ENCODE peak calls at places on chromosome 12, in seven cellular contexts. One of them, this sample, is unnamed.

GRCh38 chr12:102061096-102061555 is 665 bp downstream of the WASHC3 start:
- DNase-seq in HCT116: no peak
- DNase-seq in SK-N-SH: no peak
- DNase-seq in body of pancreas: no peak
- DNase-seq in left lung: no peak
- DNase-seq in lung: no peak
- DNase-seq in naive thymus-derived CD4-positive, alpha-beta T cell: no peak
- DNase-seq in this sample: no peak

GRCh38 chr12:49293056-49293956 is 1.6 kb upstream of the PRPH start:
- DNase-seq in left lung: no peak
- DNase-seq in naive thymus-derived CD4-positive, alpha-beta T cell: no peak
- DNase-seq in HCT116: no peak
- DNase-seq in lung: no peak
- DNase-seq in body of pancreas: no peak
- DNase-seq in SK-N-SH: peak; percentile 73
- DNase-seq in this sample: no peak

GRCh38 chr12:94174576-94174975 is 26.2 kb downstream of the PLXNC1 start:
- DNase-seq in HCT116: no peak
- DNase-seq in SK-N-SH: no peak
- DNase-seq in left lung: peak; percentile 78
- DNase-seq in lung: no peak
- DNase-seq in naive thymus-derived CD4-positive, alpha-beta T cell: no peak
- DNase-seq in body of pancreas: no peak
- DNase-seq in this sample: no peak

GRCh38 chr12:112839386-112839972 is 47.9 kb downstream of the RPH3A start:
- DNase-seq in left lung: no peak
- DNase-seq in naive thymus-derived CD4-positive, alpha-beta T cell: no peak
- DNase-seq in SK-N-SH: no peak
- DNase-seq in HCT116: no peak
- DNase-seq in lung: no peak
- DNase-seq in body of pancreas: no peak
- DNase-seq in this sample: peak; percentile 68

GRCh38 chr12:28998662-28999120 is 150.4 kb upstream of the FAR2 start:
- DNase-seq in body of pancreas: no peak
- DNase-seq in SK-N-SH: peak; percentile 23
- DNase-seq in lung: no peak
- DNase-seq in left lung: peak; percentile 37
- DNase-seq in naive thymus-derived CD4-positive, alpha-beta T cell: no peak
- DNase-seq in HCT116: no peak
- DNase-seq in this sample: no peak

GRCh38 chr12:130925616-130926015 is 28.1 kb upstream of the ADGRD1 start:
- DNase-seq in left lung: no peak
- DNase-seq in lung: no peak
- DNase-seq in SK-N-SH: no peak
- DNase-seq in body of pancreas: no peak
- DNase-seq in naive thymus-derived CD4-positive, alpha-beta T cell: no peak
- DNase-seq in HCT116: no peak
- DNase-seq in this sample: no peak

GRCh38 chr12:133081408-133081806 is 684 bp downstream of the ZNF140 start:
- DNase-seq in left lung: no peak
- DNase-seq in naive thymus-derived CD4-positive, alpha-beta T cell: no peak
- DNase-seq in body of pancreas: peak; percentile 28
- DNase-seq in lung: peak; percentile 31
- DNase-seq in HCT116: no peak
- DNase-seq in SK-N-SH: no peak
- DNase-seq in this sample: no peak

GRCh38 chr12:65765436-65765813 is 58.9 kb upstream of the HMGA2 start:
- DNase-seq in left lung: no peak
- DNase-seq in naive thymus-derived CD4-positive, alpha-beta T cell: no peak
- DNase-seq in lung: no peak
- DNase-seq in body of pancreas: no peak
- DNase-seq in HCT116: peak; percentile 71
- DNase-seq in SK-N-SH: no peak
- DNase-seq in this sample: no peak

GRCh38 chr12:89379100-89379838 is 27.0 kb upstream of the DUSP6 start:
- DNase-seq in HCT116: no peak
- DNase-seq in naive thymus-derived CD4-positive, alpha-beta T cell: no peak
- DNase-seq in body of pancreas: no peak
- DNase-seq in lung: no peak
- DNase-seq in SK-N-SH: no peak
- DNase-seq in left lung: no peak
- DNase-seq in this sample: no peak

GRCh38 chr12:54356951-54357356 is 7.3 kb downstream of the GPR84 start:
- DNase-seq in SK-N-SH: no peak
- DNase-seq in body of pancreas: no peak
- DNase-seq in left lung: no peak
- DNase-seq in HCT116: no peak
- DNase-seq in naive thymus-derived CD4-positive, alpha-beta T cell: no peak
- DNase-seq in lung: no peak
- DNase-seq in this sample: no peak

GRCh38 chr12:57734586-57734985 is 4.0 kb downstream of the AGAP2 start:
- DNase-seq in left lung: no peak
- DNase-seq in naive thymus-derived CD4-positive, alpha-beta T cell: no peak
- DNase-seq in SK-N-SH: no peak
- DNase-seq in HCT116: no peak
- DNase-seq in lung: no peak
- DNase-seq in body of pancreas: no peak
- DNase-seq in this sample: no peak

GRCh38 chr12:55970775-55971174 is 3.1 kb upstream of the RAB5B start:
- DNase-seq in SK-N-SH: no peak
- DNase-seq in lung: no peak
- DNase-seq in left lung: no peak
- DNase-seq in naive thymus-derived CD4-positive, alpha-beta T cell: no peak
- DNase-seq in body of pancreas: no peak
- DNase-seq in HCT116: no peak
- DNase-seq in this sample: no peak

GRCh38 chr12:108690799-108691153 is 40.5 kb downstream of the CORO1C start:
- DNase-seq in SK-N-SH: no peak
- DNase-seq in lung: no peak
- DNase-seq in left lung: no peak
- DNase-seq in naive thymus-derived CD4-positive, alpha-beta T cell: no peak
- DNase-seq in body of pancreas: no peak
- DNase-seq in HCT116: no peak
- DNase-seq in this sample: no peak

GRCh38 chr12:26274441-26275312 is 79.3 kb downstream of the SSPN start:
- DNase-seq in left lung: peak; percentile 87
- DNase-seq in body of pancreas: peak; percentile 75
- DNase-seq in HCT116: peak; percentile 71
- DNase-seq in naive thymus-derived CD4-positive, alpha-beta T cell: no peak
- DNase-seq in lung: peak; percentile 88
- DNase-seq in SK-N-SH: peak; percentile 17
- DNase-seq in this sample: peak; percentile 99

GRCh38 chr12:30968211-30968610 is 41.7 kb downstream of the TSPAN11 start:
- DNase-seq in HCT116: no peak
- DNase-seq in naive thymus-derived CD4-positive, alpha-beta T cell: no peak
- DNase-seq in left lung: no peak
- DNase-seq in lung: no peak
- DNase-seq in SK-N-SH: no peak
- DNase-seq in body of pancreas: no peak
- DNase-seq in this sample: no peak

GRCh38 chr12:105352940-105353635 is 22.6 kb downstream of the C12orf75 start:
- DNase-seq in HCT116: no peak
- DNase-seq in naive thymus-derived CD4-positive, alpha-beta T cell: no peak
- DNase-seq in SK-N-SH: no peak
- DNase-seq in body of pancreas: peak; percentile 31
- DNase-seq in left lung: no peak
- DNase-seq in lung: no peak
- DNase-seq in this sample: no peak

GRCh38 chr12:27198036-27198435 is 46.0 kb upstream of the STK38L start:
- DNase-seq in body of pancreas: no peak
- DNase-seq in naive thymus-derived CD4-positive, alpha-beta T cell: no peak
- DNase-seq in SK-N-SH: no peak
- DNase-seq in lung: no peak
- DNase-seq in HCT116: no peak
- DNase-seq in left lung: no peak
- DNase-seq in this sample: no peak

GRCh38 chr12:66331814-66332213 is 29.5 kb downstream of the HELB start:
- DNase-seq in HCT116: no peak
- DNase-seq in naive thymus-derived CD4-positive, alpha-beta T cell: no peak
- DNase-seq in lung: no peak
- DNase-seq in left lung: no peak
- DNase-seq in body of pancreas: no peak
- DNase-seq in SK-N-SH: no peak
- DNase-seq in this sample: no peak

GRCh38 chr12:90945070-90945649 is 9.8 kb downstream of the CCER1 start:
- DNase-seq in lung: no peak
- DNase-seq in left lung: no peak
- DNase-seq in HCT116: peak; percentile 21
- DNase-seq in naive thymus-derived CD4-positive, alpha-beta T cell: no peak
- DNase-seq in body of pancreas: no peak
- DNase-seq in SK-N-SH: peak; percentile 20
- DNase-seq in this sample: no peak

GRCh38 chr12:58745348-58746125 is 174.8 kb downstream of the LRIG3 start:
- DNase-seq in lung: no peak
- DNase-seq in HCT116: no peak
- DNase-seq in left lung: no peak
- DNase-seq in body of pancreas: no peak
- DNase-seq in SK-N-SH: no peak
- DNase-seq in naive thymus-derived CD4-positive, alpha-beta T cell: no peak
- DNase-seq in this sample: no peak

GRCh38 chr12:96177013-96177412 is 17.2 kb upstream of the ELK3 start:
- DNase-seq in lung: no peak
- DNase-seq in left lung: no peak
- DNase-seq in SK-N-SH: no peak
- DNase-seq in naive thymus-derived CD4-positive, alpha-beta T cell: no peak
- DNase-seq in body of pancreas: no peak
- DNase-seq in HCT116: no peak
- DNase-seq in this sample: no peak

GRCh38 chr12:101969-102878 is 35.7 kb downstream of the IQSEC3 start:
- DNase-seq in left lung: no peak
- DNase-seq in body of pancreas: no peak
- DNase-seq in naive thymus-derived CD4-positive, alpha-beta T cell: no peak
- DNase-seq in HCT116: peak; percentile 12
- DNase-seq in SK-N-SH: peak; percentile 63
- DNase-seq in lung: no peak
- DNase-seq in this sample: no peak

GRCh38 chr12:1930816-1931597 is 12.6 kb upstream of the CACNA2D4 start:
- DNase-seq in left lung: no peak
- DNase-seq in SK-N-SH: peak; percentile 21
- DNase-seq in naive thymus-derived CD4-positive, alpha-beta T cell: no peak
- DNase-seq in lung: no peak
- DNase-seq in HCT116: no peak
- DNase-seq in body of pancreas: no peak
- DNase-seq in this sample: peak; percentile 40

GRCh38 chr12:1928439-1929121 is 10.1 kb upstream of the CACNA2D4 start:
- DNase-seq in left lung: no peak
- DNase-seq in SK-N-SH: peak; percentile 8
- DNase-seq in naive thymus-derived CD4-positive, alpha-beta T cell: no peak
- DNase-seq in body of pancreas: no peak
- DNase-seq in HCT116: no peak
- DNase-seq in lung: no peak
- DNase-seq in this sample: no peak

GRCh38 chr12:1929241-1929984 is 11.0 kb upstream of the CACNA2D4 start:
- DNase-seq in SK-N-SH: peak; percentile 10
- DNase-seq in naive thymus-derived CD4-positive, alpha-beta T cell: no peak
- DNase-seq in left lung: no peak
- DNase-seq in HCT116: no peak
- DNase-seq in body of pancreas: no peak
- DNase-seq in lung: no peak
- DNase-seq in this sample: no peak

GRCh38 chr12:1931642-1932041 is 13.2 kb upstream of the CACNA2D4 start:
- DNase-seq in body of pancreas: no peak
- DNase-seq in left lung: no peak
- DNase-seq in SK-N-SH: peak; percentile 14
- DNase-seq in naive thymus-derived CD4-positive, alpha-beta T cell: no peak
- DNase-seq in HCT116: no peak
- DNase-seq in lung: no peak
- DNase-seq in this sample: no peak

DNA sequence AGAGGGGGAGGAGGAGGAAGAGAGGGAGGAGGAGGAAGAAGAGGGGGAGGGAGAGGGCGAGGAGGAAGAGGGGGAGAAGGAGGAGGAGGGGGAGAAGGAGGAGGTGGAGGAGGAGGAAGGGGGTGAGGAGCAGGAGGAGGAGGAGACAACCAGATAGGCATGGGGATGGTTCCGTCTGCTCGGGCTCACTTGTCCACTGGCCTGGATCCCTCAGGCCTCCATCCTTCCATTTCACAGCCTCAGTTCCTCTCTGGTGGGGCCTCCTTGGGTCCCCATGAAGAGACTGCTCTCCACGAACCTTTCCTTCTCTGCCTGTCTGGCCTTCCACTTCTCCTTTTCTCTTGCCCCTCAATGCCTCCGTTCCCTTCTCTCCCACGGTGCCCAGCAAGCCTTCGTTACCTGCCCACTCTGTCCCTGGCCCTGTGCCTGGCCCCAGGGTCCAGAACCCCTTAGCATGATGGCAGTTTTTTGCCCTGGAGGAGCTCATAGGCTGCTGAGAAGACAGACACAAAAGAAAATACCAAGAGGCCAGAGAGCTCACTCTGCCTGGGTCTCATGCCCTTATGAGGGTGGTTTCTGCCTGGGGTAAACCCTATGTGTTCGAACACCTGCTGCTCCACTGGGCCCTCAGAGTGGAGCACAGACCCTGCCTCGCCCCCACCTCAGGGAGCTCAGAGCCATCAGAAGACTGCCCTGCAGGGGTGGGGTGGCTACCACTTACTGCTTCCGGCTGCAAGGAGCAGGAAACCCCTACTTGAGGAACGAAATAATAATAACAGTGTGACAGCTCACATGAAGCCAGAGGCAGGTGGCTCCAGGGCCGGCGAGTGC is 11.7 kb upstream of the CACNA2D4 start:
- DNase-seq in left lung: no peak
- DNase-seq in naive thymus-derived CD4-positive, alpha-beta T cell: no peak
- DNase-seq in HCT116: no peak
- DNase-seq in body of pancreas: no peak
- DNase-seq in SK-N-SH: peak; percentile 16
- DNase-seq in lung: no peak
- DNase-seq in this sample: no peak
- H3K4me1 ChIP-seq in left lung: no peaks in the 10 kb centered on the region
- H3K4me1 ChIP-seq in naive thymus-derived CD4-positive, alpha-beta T cell: peaks cover 2% of the 10 kb centered on the region
- H3K4me1 ChIP-seq in HCT116: no peaks in the 10 kb centered on the region
- H3K4me1 ChIP-seq in body of pancreas: peaks cover 6% of the 10 kb centered on the region
- H3K4me1 ChIP-seq in SK-N-SH: peaks cover 70% of the 10 kb centered on the region
- H3K4me1 ChIP-seq in lung: no peaks in the 10 kb centered on the region
- H3K4me1 ChIP-seq in this sample: peaks cover 10% of the 10 kb centered on the region

GRCh38 chr12:47192046-47192445 is 112.3 kb upstream of the AMIGO2 start:
- DNase-seq in lung: no peak
- DNase-seq in HCT116: no peak
- DNase-seq in SK-N-SH: no peak
- DNase-seq in body of pancreas: no peak
- DNase-seq in naive thymus-derived CD4-positive, alpha-beta T cell: no peak
- DNase-seq in left lung: no peak
- DNase-seq in this sample: no peak
- H3K4me3 ChIP-seq in lung: no peak overlapping the region
- H3K4me3 ChIP-seq in HCT116: no peak overlapping the region
- H3K4me3 ChIP-seq in SK-N-SH: peak overlapping the region; percentile 22
- H3K4me3 ChIP-seq in body of pancreas: no peak overlapping the region
- H3K4me3 ChIP-seq in naive thymus-derived CD4-positive, alpha-beta T cell: peak overlapping the region; percentile 41
- H3K4me3 ChIP-seq in left lung: no peak overlapping the region
- H3K4me3 ChIP-seq in this sample: no peak overlapping the region

GRCh38 chr12:10130042-10130441 is at the start of gene CLEC7A:
- DNase-seq in body of pancreas: no peak
- DNase-seq in lung: no peak
- DNase-seq in HCT116: no peak
- DNase-seq in left lung: no peak
- DNase-seq in SK-N-SH: no peak
- DNase-seq in naive thymus-derived CD4-positive, alpha-beta T cell: no peak
- DNase-seq in this sample: no peak
- H3K27me3 ChIP-seq in body of pancreas: no peaks in the 10 kb centered on the region
- H3K27me3 ChIP-seq in lung: no peaks in the 10 kb centered on the region
- H3K27me3 ChIP-seq in HCT116: peaks cover 11% of the 10 kb centered on the region
- H3K27me3 ChIP-seq in left lung: no peaks in the 10 kb centered on the region
- H3K27me3 ChIP-seq in SK-N-SH: peaks cover 22% of the 10 kb centered on the region
- H3K27me3 ChIP-seq in naive thymus-derived CD4-positive, alpha-beta T cell: no peaks in the 10 kb centered on the region
- H3K27me3 ChIP-seq in this sample: peaks cover 10% of the 10 kb centered on the region

GRCh38 chr12:19198272-19198671 is 68.7 kb downstream of the PLEKHA5 start:
- DNase-seq in lung: no peak
- DNase-seq in body of pancreas: no peak
- DNase-seq in left lung: no peak
- DNase-seq in SK-N-SH: no peak
- DNase-seq in naive thymus-derived CD4-positive, alpha-beta T cell: no peak
- DNase-seq in HCT116: no peak
- DNase-seq in this sample: peak; percentile 51
- H3K4me1 ChIP-seq in lung: no peaks in the 10 kb centered on the region
- H3K4me1 ChIP-seq in body of pancreas: no peaks in the 10 kb centered on the region
- H3K4me1 ChIP-seq in left lung: no peaks in the 10 kb centered on the region
- H3K4me1 ChIP-seq in SK-N-SH: no peaks in the 10 kb centered on the region
- H3K4me1 ChIP-seq in naive thymus-derived CD4-positive, alpha-beta T cell: no peaks in the 10 kb centered on the region
- H3K4me1 ChIP-seq in HCT116: no peaks in the 10 kb centered on the region
- H3K4me1 ChIP-seq in this sample: peaks cover 33% of the 10 kb centered on the region

This sample was measured in SJSA1.